ENCODE peak calls at places on chromosomes 12 and 14, in nine cellular contexts. One of them, this sample, is unnamed.

GRCh38 chr14:101851183-101851582 is 89.7 kb downstream of the PPP2R5C start:
- DNase-seq in K562: no peak
- DNase-seq in cardiac muscle cell: no peak
- DNase-seq in adrenal gland: no peak
- DNase-seq in GM23248: no peak
- DNase-seq in lung: no peak
- DNase-seq in WERI-Rb-1: no peak
- DNase-seq in A549: no peak
- DNase-seq in ovary: no peak
- DNase-seq in this sample: no peak

GRCh38 chr14:103546651-103547454 is 15.6 kb downstream of the BAG5 start:
- DNase-seq in K562: peak; percentile 75
- DNase-seq in cardiac muscle cell: peak; percentile 69
- DNase-seq in adrenal gland: peak; percentile 79
- DNase-seq in GM23248: peak; percentile 59
- DNase-seq in lung: peak; percentile 80
- DNase-seq in WERI-Rb-1: peak; percentile 83
- DNase-seq in A549: peak; percentile 83
- DNase-seq in ovary: peak; percentile 69
- DNase-seq in this sample: peak; percentile 54

GRCh38 chr12:52014567-52015392 is 8.0 kb downstream of the TAMALIN start:
- DNase-seq in K562: no peak
- DNase-seq in cardiac muscle cell: no peak
- DNase-seq in adrenal gland: no peak
- DNase-seq in GM23248: no peak
- DNase-seq in lung: no peak
- DNase-seq in WERI-Rb-1: no peak
- DNase-seq in A549: no peak
- DNase-seq in ovary: no peak
- DNase-seq in this sample: no peak

GRCh38 chr14:69532561-69533335 is 41.9 kb downstream of the CCDC177 start:
- DNase-seq in K562: peak; percentile 6
- DNase-seq in cardiac muscle cell: no peak
- DNase-seq in adrenal gland: no peak
- DNase-seq in GM23248: peak; percentile 11
- DNase-seq in lung: no peak
- DNase-seq in WERI-Rb-1: no peak
- DNase-seq in A549: no peak
- DNase-seq in ovary: no peak
- DNase-seq in this sample: no peak

GRCh38 chr12:91900971-91901370 is 244.7 kb downstream of the BTG1 start:
- DNase-seq in K562: no peak
- DNase-seq in cardiac muscle cell: no peak
- DNase-seq in adrenal gland: no peak
- DNase-seq in GM23248: no peak
- DNase-seq in lung: no peak
- DNase-seq in WERI-Rb-1: no peak
- DNase-seq in A549: no peak
- DNase-seq in ovary: no peak
- DNase-seq in this sample: no peak

GRCh38 chr14:68306934-68307758 is 485.7 kb downstream of the ZFP36L1 start:
- DNase-seq in K562: no peak
- DNase-seq in cardiac muscle cell: no peak
- DNase-seq in adrenal gland: no peak
- DNase-seq in GM23248: peak; percentile 9
- DNase-seq in lung: no peak
- DNase-seq in WERI-Rb-1: no peak
- DNase-seq in A549: no peak
- DNase-seq in ovary: no peak
- DNase-seq in this sample: no peak

GRCh38 chr14:92785601-92786426 is 8.3 kb upstream of the GOLGA5 start:
- DNase-seq in K562: peak; percentile 62
- DNase-seq in cardiac muscle cell: no peak
- DNase-seq in adrenal gland: peak; percentile 62
- DNase-seq in GM23248: peak; percentile 88
- DNase-seq in lung: no peak
- DNase-seq in WERI-Rb-1: no peak
- DNase-seq in A549: no peak
- DNase-seq in ovary: peak; percentile 72
- DNase-seq in this sample: no peak

GRCh38 chr14:104115691-104116543 is 22.5 kb upstream of the KIF26A start:
- DNase-seq in K562: no peak
- DNase-seq in cardiac muscle cell: no peak
- DNase-seq in adrenal gland: no peak
- DNase-seq in GM23248: no peak
- DNase-seq in lung: peak; percentile 58
- DNase-seq in WERI-Rb-1: peak; percentile 16
- DNase-seq in A549: no peak
- DNase-seq in ovary: peak; percentile 15
- DNase-seq in this sample: no peak

GRCh38 chr14:30533126-30533525 is 25.8 kb upstream of the G2E3 start:
- DNase-seq in K562: no peak
- DNase-seq in cardiac muscle cell: no peak
- DNase-seq in adrenal gland: no peak
- DNase-seq in GM23248: no peak
- DNase-seq in lung: no peak
- DNase-seq in WERI-Rb-1: no peak
- DNase-seq in A549: no peak
- DNase-seq in ovary: no peak
- DNase-seq in this sample: no peak

GRCh38 chr12:42446761-42447160 is 120.8 kb downstream of the PPHLN1 start:
- DNase-seq in K562: no peak
- DNase-seq in cardiac muscle cell: no peak
- DNase-seq in adrenal gland: no peak
- DNase-seq in GM23248: no peak
- DNase-seq in lung: no peak
- DNase-seq in WERI-Rb-1: no peak
- DNase-seq in A549: no peak
- DNase-seq in ovary: no peak
- DNase-seq in this sample: no peak

GRCh38 chr14:70789361-70789760 is 20.0 kb downstream of the MAP3K9 start:
- DNase-seq in K562: no peak
- DNase-seq in cardiac muscle cell: peak; percentile 1
- DNase-seq in adrenal gland: no peak
- DNase-seq in GM23248: peak; percentile 53
- DNase-seq in lung: peak; percentile 68
- DNase-seq in WERI-Rb-1: no peak
- DNase-seq in A549: no peak
- DNase-seq in ovary: peak; percentile 36
- DNase-seq in this sample: no peak

GRCh38 chr14:94077111-94077821 is 3.7 kb downstream of the DDX24 start:
- DNase-seq in K562: no peak
- DNase-seq in cardiac muscle cell: no peak
- DNase-seq in adrenal gland: no peak
- DNase-seq in GM23248: peak; percentile 25
- DNase-seq in lung: no peak
- DNase-seq in WERI-Rb-1: no peak
- DNase-seq in A549: no peak
- DNase-seq in ovary: no peak
- DNase-seq in this sample: no peak

GRCh38 chr14:94080606-94081385 is at the start of the genes DDX24 and IFI27L1:
- DNase-seq in K562: peak; percentile 92
- DNase-seq in cardiac muscle cell: peak; percentile 95
- DNase-seq in adrenal gland: peak; percentile 98
- DNase-seq in GM23248: peak; percentile 99
- DNase-seq in lung: peak; percentile 96
- DNase-seq in WERI-Rb-1: peak; percentile 96
- DNase-seq in A549: peak; percentile 95
- DNase-seq in ovary: peak; percentile 95
- DNase-seq in this sample: peak; percentile 94

GRCh38 chr14:94075008-94075407 is 6.0 kb downstream of the DDX24 start:
- DNase-seq in K562: no peak
- DNase-seq in cardiac muscle cell: no peak
- DNase-seq in adrenal gland: no peak
- DNase-seq in GM23248: no peak
- DNase-seq in lung: no peak
- DNase-seq in WERI-Rb-1: no peak
- DNase-seq in A549: no peak
- DNase-seq in ovary: no peak
- DNase-seq in this sample: no peak

GRCh38 chr14:94079891-94080605 is 954 bp downstream of the DDX24 start:
- DNase-seq in K562: no peak
- DNase-seq in cardiac muscle cell: no peak
- DNase-seq in adrenal gland: no peak
- DNase-seq in GM23248: peak; percentile 40
- DNase-seq in lung: no peak
- DNase-seq in WERI-Rb-1: peak; percentile 36
- DNase-seq in A549: no peak
- DNase-seq in ovary: no peak
- DNase-seq in this sample: no peak

GRCh38 chr14:94077823-94078222 is 3.2 kb downstream of the DDX24 start:
- DNase-seq in K562: no peak
- DNase-seq in cardiac muscle cell: no peak
- DNase-seq in adrenal gland: no peak
- DNase-seq in GM23248: no peak
- DNase-seq in lung: no peak
- DNase-seq in WERI-Rb-1: no peak
- DNase-seq in A549: no peak
- DNase-seq in ovary: no peak
- DNase-seq in this sample: no peak
- H3K4me3 ChIP-seq in K562: peak overlapping the region; percentile 88
- H3K4me3 ChIP-seq in cardiac muscle cell: peak overlapping the region; percentile 5
- H3K4me3 ChIP-seq in adrenal gland: peak overlapping the region; percentile 81
- H3K4me3 ChIP-seq in GM23248: peak overlapping the region; percentile 87
- H3K4me3 ChIP-seq in lung: no peak overlapping the region
- H3K4me3 ChIP-seq in WERI-Rb-1: no peak overlapping the region
- H3K4me3 ChIP-seq in A549: no peak overlapping the region
- H3K4me3 ChIP-seq in ovary: peak overlapping the region; percentile 99
- H3K4me3 ChIP-seq in this sample: peak overlapping the region; percentile 97

GRCh38 chr12:121579981-121580868 is 598 bp downstream of the KDM2B start:
- DNase-seq in K562: peak; percentile 84
- DNase-seq in cardiac muscle cell: peak; percentile 85
- DNase-seq in adrenal gland: peak; percentile 75
- DNase-seq in GM23248: peak; percentile 87
- DNase-seq in lung: peak; percentile 64
- DNase-seq in WERI-Rb-1: peak; percentile 76
- DNase-seq in A549: peak; percentile 58
- DNase-seq in ovary: peak; percentile 65
- DNase-seq in this sample: peak; percentile 69

GRCh38 chr12:121582583-121583333 is 1.9 kb upstream of the KDM2B start:
- DNase-seq in K562: peak; percentile 61
- DNase-seq in cardiac muscle cell: peak; percentile 79
- DNase-seq in adrenal gland: no peak
- DNase-seq in GM23248: peak; percentile 12
- DNase-seq in lung: no peak
- DNase-seq in WERI-Rb-1: no peak
- DNase-seq in A549: no peak
- DNase-seq in ovary: no peak
- DNase-seq in this sample: no peak

GRCh38 chr12:121581681-121582439 is 1.0 kb upstream of the KDM2B start:
- DNase-seq in K562: no peak
- DNase-seq in cardiac muscle cell: peak; percentile 46
- DNase-seq in adrenal gland: no peak
- DNase-seq in GM23248: peak; percentile 87
- DNase-seq in lung: no peak
- DNase-seq in WERI-Rb-1: no peak
- DNase-seq in A549: no peak
- DNase-seq in ovary: no peak
- DNase-seq in this sample: no peak

GRCh38 chr12:121579190-121579791 is 1.5 kb downstream of the KDM2B start:
- DNase-seq in K562: peak; percentile 55
- DNase-seq in cardiac muscle cell: peak; percentile 55
- DNase-seq in adrenal gland: no peak
- DNase-seq in GM23248: peak; percentile 64
- DNase-seq in lung: peak; percentile 36
- DNase-seq in WERI-Rb-1: peak; percentile 35
- DNase-seq in A549: no peak
- DNase-seq in ovary: peak; percentile 34
- DNase-seq in this sample: peak; percentile 15

DNA sequence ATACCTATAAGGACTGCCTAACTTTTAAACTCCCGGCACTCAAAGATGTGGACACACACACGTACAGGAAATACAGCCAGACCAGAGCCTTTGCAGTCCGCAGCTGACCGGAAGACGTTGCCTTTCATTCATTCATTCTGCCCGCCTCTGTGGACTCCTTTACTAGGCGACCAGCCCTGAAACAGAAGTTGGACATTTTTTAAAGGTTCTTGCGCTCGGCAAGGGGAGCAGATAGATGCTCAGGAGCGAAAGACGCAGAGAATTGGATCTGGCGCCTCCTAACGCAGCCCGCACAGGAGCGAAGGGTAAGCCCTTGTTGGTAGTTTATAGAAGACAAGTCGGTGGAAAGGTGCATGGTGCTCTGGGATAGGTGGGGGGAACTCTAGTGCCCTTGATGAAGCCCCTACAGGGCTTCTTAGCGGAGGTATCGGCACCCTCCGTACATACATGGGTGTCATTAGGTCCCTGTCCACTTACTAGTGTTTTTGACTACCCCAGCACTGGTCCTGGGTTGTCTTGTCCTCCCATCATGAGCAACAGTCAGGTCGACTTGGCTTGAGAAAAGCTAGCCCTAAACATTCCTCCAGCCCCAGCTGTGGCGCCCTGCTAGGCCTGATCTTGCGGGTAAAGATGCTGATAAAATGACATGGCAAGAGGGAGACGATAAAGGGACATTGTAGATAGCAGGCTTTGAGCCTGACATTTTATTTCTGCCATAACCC is at the start of gene KDM2B:
- DNase-seq in K562: peak; percentile 72
- DNase-seq in cardiac muscle cell: peak; percentile 68
- DNase-seq in adrenal gland: peak; percentile 49
- DNase-seq in GM23248: peak; percentile 65
- DNase-seq in lung: no peak
- DNase-seq in WERI-Rb-1: peak; percentile 14
- DNase-seq in A549: no peak
- DNase-seq in ovary: no peak
- DNase-seq in this sample: peak; percentile 6
- H3K27ac ChIP-seq in K562: peak within 1 kb of the TSS; percentile 88
- H3K27ac ChIP-seq in cardiac muscle cell: peak within 1 kb of the TSS; percentile 96
- H3K27ac ChIP-seq in adrenal gland: peak within 1 kb of the TSS; percentile 95
- H3K27ac ChIP-seq in GM23248: peak within 1 kb of the TSS; percentile 96
- H3K27ac ChIP-seq in lung: peak within 1 kb of the TSS; percentile 84
- H3K27ac ChIP-seq in WERI-Rb-1: peak within 1 kb of the TSS; percentile 77
- H3K27ac ChIP-seq in A549: peak within 1 kb of the TSS; percentile 94
- H3K27ac ChIP-seq in ovary: peak within 1 kb of the TSS; percentile 56
- H3K27ac ChIP-seq in this sample: peak within 1 kb of the TSS; percentile 81

GRCh38 chr12:114396869-114397719 is 8.8 kb downstream of the TBX5 start:
- DNase-seq in K562: no peak
- DNase-seq in cardiac muscle cell: no peak
- DNase-seq in adrenal gland: no peak
- DNase-seq in GM23248: peak; percentile 63
- DNase-seq in lung: no peak
- DNase-seq in WERI-Rb-1: no peak
- DNase-seq in A549: no peak
- DNase-seq in ovary: no peak
- DNase-seq in this sample: no peak
- H3K9me3 ChIP-seq in K562: no peaks in the 10 kb centered on the region
- H3K9me3 ChIP-seq in cardiac muscle cell: no peaks in the 10 kb centered on the region
- H3K9me3 ChIP-seq in adrenal gland: no peaks in the 10 kb centered on the region
- H3K9me3 ChIP-seq in GM23248: no peaks in the 10 kb centered on the region
- H3K9me3 ChIP-seq in lung: no peaks in the 10 kb centered on the region
- H3K9me3 ChIP-seq in WERI-Rb-1: no peaks in the 10 kb centered on the region
- H3K9me3 ChIP-seq in A549: no peaks in the 10 kb centered on the region
- H3K9me3 ChIP-seq in ovary: no peaks in the 10 kb centered on the region
- H3K9me3 ChIP-seq in this sample: no peaks in the 10 kb centered on the region

DNA sequence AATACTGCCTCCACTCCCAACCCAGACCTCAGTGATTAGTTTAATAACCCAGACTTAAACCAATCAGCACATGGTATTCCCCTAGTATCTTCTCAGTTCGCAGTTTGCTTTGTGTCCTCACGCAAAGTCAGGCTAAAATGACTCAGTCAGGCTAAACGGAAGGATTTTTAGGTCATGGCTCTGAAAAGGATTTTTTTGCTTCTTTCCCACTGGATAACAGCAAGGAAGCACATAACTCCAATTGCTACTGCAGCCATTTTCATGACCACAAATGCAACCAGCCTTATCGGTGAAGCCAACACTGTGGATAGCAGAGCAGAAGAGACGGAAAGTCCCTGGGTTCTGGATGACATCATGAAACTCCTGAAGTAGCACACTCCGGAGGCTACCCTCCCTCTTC is 67.7 kb downstream of the ZC3H14 start:
- DNase-seq in K562: peak; percentile 12
- DNase-seq in cardiac muscle cell: no peak
- DNase-seq in adrenal gland: peak; percentile 31
- DNase-seq in GM23248: peak; percentile 5
- DNase-seq in lung: no peak
- DNase-seq in WERI-Rb-1: no peak
- DNase-seq in A549: no peak
- DNase-seq in ovary: no peak
- DNase-seq in this sample: no peak
- H3K4me3 ChIP-seq in K562: no peak overlapping the region
- H3K4me3 ChIP-seq in cardiac muscle cell: no peak overlapping the region
- H3K4me3 ChIP-seq in adrenal gland: no peak overlapping the region
- H3K4me3 ChIP-seq in GM23248: no peak overlapping the region
- H3K4me3 ChIP-seq in lung: no peak overlapping the region
- H3K4me3 ChIP-seq in WERI-Rb-1: no peak overlapping the region
- H3K4me3 ChIP-seq in A549: no peak overlapping the region
- H3K4me3 ChIP-seq in ovary: no peak overlapping the region
- H3K4me3 ChIP-seq in this sample: no peak overlapping the region

This sample was measured in effector memory CD4-positive, alpha-beta T cell.